ENCODE peak calls at places on chromosomes 11 and 22, in five cellular contexts. E, S, B, Z and I are unnamed samples.

GRCh38 chr22:22759371-22759770 is 115.0 kb downstream of the GGTLC2 start:
- DNase-seq in E (no peak), S (no peak), B (no peak), Z (no peak), I (no peak)

GRCh38 chr11:12963789-12964536 is 45.2 kb upstream of the RASSF10 start:
- DNase-seq in E (peak; percentile 86), S (peak; percentile 67), B (peak; percentile 56), Z (peak; percentile 48), I (peak; percentile 66)

GRCh38 chr11:61800331-61801281 is 7.9 kb downstream of the FEN1 start:
- DNase-seq in E (no peak), S (no peak), B (no peak), Z (peak; percentile 68), I (no peak)

GRCh38 chr11:74650498-74650897 is 58.1 kb downstream of the POLD3 start:
- DNase-seq in E (no peak), S (peak; percentile 18), B (peak; percentile 96), Z (peak; percentile 100), I (no peak)

GRCh38 chr22:22773979-22774738 is 113.5 kb upstream of the IGLL5 start:
- DNase-seq in E (no peak), S (no peak), B (no peak), Z (no peak), I (no peak)

GRCh38 chr11:17413414-17414316 is 25.2 kb upstream of the KCNJ11 start:
- DNase-seq in E (no peak), S (no peak), B (no peak), Z (no peak), I (no peak)

GRCh38 chr11:62217191-62217748 is 8.8 kb downstream of the SCGB2A1 start:
- DNase-seq in E (no peak), S (peak; percentile 49), B (peak; percentile 23), Z (no peak), I (no peak)

GRCh38 chr11:17639091-17639490 is 80.3 kb upstream of the MYOD1 start:
- DNase-seq in E (no peak), S (no peak), B (no peak), Z (no peak), I (no peak)

GRCh38 chr22:42522546-42522945 is 3.0 kb upstream of the RRP7A start:
- DNase-seq in E (no peak), S (no peak), B (no peak), Z (no peak), I (no peak)

GRCh38 chr11:130164221-130164570 is 4.6 kb downstream of the ST14 start:
- DNase-seq in E (no peak), S (no peak), B (no peak), Z (no peak), I (no peak)

GRCh38 chr22:20957691-20958440 is 9.2 kb upstream of the AIFM3 start:
- DNase-seq in E (peak; percentile 46), S (no peak), B (peak; percentile 31), Z (no peak), I (no peak)

GRCh38 chr22:23786752-23787599 is at the start of gene SMARCB1:
- DNase-seq in E (peak; percentile 91), S (peak; percentile 91), B (peak; percentile 89), Z (peak; percentile 91), I (peak; percentile 85)

GRCh38 chr11:126502159-126502558 is 146.7 kb downstream of the ST3GAL4 start:
- DNase-seq in E (no peak), S (no peak), B (no peak), Z (no peak), I (no peak)

GRCh38 chr22:49892226-49892899 is 25.9 kb downstream of the ALG12 start:
- DNase-seq in E (no peak), S (no peak), B (no peak), Z (no peak), I (no peak)

GRCh38 chr11:22431074-22431473 is 92.9 kb downstream of the SLC17A6 start:
- DNase-seq in E (no peak), S (no peak), B (no peak), Z (no peak), I (no peak)

GRCh38 chr22:37133304-37134018 is 16.3 kb downstream of the IL2RB start:
- DNase-seq in E (no peak), S (no peak), B (no peak), Z (no peak), I (no peak)

GRCh38 chr11:128207861-128208321 is 379.5 kb downstream of the ETS1 start:
- DNase-seq in E (no peak), S (peak; percentile 100), B (peak; percentile 99), Z (peak; percentile 91), I (peak; percentile 65)

GRCh38 chr11:64566042-64566914 is 24.7 kb upstream of the SLC22A12 start:
- DNase-seq in E (peak; percentile 59), S (peak; percentile 84), B (peak; percentile 89), Z (peak; percentile 65), I (peak; percentile 72)

GRCh38 chr11:64564419-64564818 is 26.6 kb upstream of the SLC22A12 start:
- DNase-seq in E (no peak), S (no peak), B (no peak), Z (no peak), I (no peak)

GRCh38 chr11:64563966-64564365 is 27.1 kb upstream of the SLC22A12 start:
- DNase-seq in E (no peak), S (no peak), B (no peak), Z (no peak), I (no peak)

GRCh38 chr11:64566915-64567882 is 23.8 kb upstream of the SLC22A12 start:
- DNase-seq in E (no peak), S (no peak), B (no peak), Z (no peak), I (no peak)

GRCh38 chr11:64564947-64565889 is 25.8 kb upstream of the SLC22A12 start:
- DNase-seq in E (no peak), S (no peak), B (no peak), Z (no peak), I (no peak)
- TF ChIP-seq CTCF in E (no peak), S (no peak), B (no peak), Z (no peak), I (no peak)

GRCh38 chr11:100706179-100706578 is 19.1 kb downstream of the ARHGAP42 start:
- DNase-seq in E (no peak), S (no peak), B (no peak), Z (peak; percentile 11), I (no peak)

GRCh38 chr11:100709233-100709999 is 22.3 kb downstream of the ARHGAP42 start:
- DNase-seq in E (no peak), S (peak; percentile 17), B (peak; percentile 31), Z (peak; percentile 56), I (peak; percentile 64)

GRCh38 chr11:100704176-100704575 is 17.1 kb downstream of the ARHGAP42 start:
- DNase-seq in E (no peak), S (no peak), B (no peak), Z (no peak), I (no peak)

GRCh38 chr11:100705447-100705846 is 18.4 kb downstream of the ARHGAP42 start:
- DNase-seq in E (no peak), S (no peak), B (no peak), Z (no peak), I (no peak)
- TF ChIP-seq CTCF in E (no peak), S (no peak), B (no peak), Z (no peak), I (no peak)

GRCh38 chr11:11618973-11619435 is 2.8 kb downstream of the GALNT18 start:
- DNase-seq in E (no peak), S (no peak), B (no peak), Z (no peak), I (no peak)
- TF ChIP-seq CTCF in E (no peak), S (no peak), B (no peak), Z (no peak), I (peak; percentile 14)

GRCh38 chr11:102666331-102666957 is 39.1 kb downstream of the MMP27 start:
- DNase-seq in E (no peak), S (peak; percentile 65), B (peak; percentile 52), Z (peak; percentile 60), I (peak; percentile 44)

GRCh38 chr11:102669664-102670063 is 35.9 kb downstream of the MMP27 start:
- DNase-seq in E (no peak), S (no peak), B (peak; percentile 6), Z (peak; percentile 42), I (no peak)

GRCh38 chr11:102661040-102661439 is 35.9 kb upstream of the MMP20 start:
- DNase-seq in E (no peak), S (no peak), B (no peak), Z (no peak), I (no peak)

GRCh38 chr11:102662607-102663006 is 37.5 kb upstream of the MMP20 start:
- DNase-seq in E (no peak), S (no peak), B (no peak), Z (no peak), I (no peak)

DNA sequence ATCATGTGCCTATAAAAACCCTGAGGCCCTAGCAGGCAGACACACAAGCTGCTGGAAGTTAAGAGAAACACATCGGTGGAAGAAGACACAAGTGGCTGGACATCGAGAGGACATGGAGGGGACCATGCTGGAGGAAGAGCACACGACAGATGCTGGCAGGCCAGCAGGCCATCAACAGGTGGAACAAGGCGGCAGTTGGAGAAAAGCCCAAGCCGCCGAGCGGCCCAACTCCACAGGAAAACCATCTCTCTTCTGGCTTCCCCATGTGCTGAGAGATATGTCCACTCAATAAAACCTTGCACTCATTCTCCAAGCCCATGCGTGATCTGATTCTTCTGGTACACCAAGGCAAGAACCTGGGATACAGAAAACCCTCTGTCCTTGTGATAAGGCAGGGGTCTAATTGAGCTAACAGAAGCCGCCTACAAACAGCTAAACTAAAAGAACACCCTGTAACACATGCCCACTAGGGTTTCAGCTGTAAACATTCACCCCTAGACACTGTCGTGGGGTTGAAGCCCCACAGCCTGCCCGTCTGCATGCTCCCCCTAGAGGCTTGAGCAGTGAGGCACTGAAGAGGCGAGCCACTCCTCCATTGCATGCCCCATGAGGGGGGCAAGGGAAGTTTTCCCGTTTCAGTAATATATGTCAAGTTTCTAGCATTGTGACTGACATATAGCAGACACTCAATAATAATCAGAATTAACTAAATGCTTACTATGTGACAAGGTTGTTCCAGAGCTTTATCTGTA is 39.0 kb upstream of the MMP20 start:
- DNase-seq in E (no peak), S (peak; percentile 8), B (no peak), Z (no peak), I (no peak)
- TF ChIP-seq CTCF in E (no peak), S (peak; percentile 53), B (peak; percentile 43), Z (peak; percentile 35), I (peak; percentile 69)

DNA sequence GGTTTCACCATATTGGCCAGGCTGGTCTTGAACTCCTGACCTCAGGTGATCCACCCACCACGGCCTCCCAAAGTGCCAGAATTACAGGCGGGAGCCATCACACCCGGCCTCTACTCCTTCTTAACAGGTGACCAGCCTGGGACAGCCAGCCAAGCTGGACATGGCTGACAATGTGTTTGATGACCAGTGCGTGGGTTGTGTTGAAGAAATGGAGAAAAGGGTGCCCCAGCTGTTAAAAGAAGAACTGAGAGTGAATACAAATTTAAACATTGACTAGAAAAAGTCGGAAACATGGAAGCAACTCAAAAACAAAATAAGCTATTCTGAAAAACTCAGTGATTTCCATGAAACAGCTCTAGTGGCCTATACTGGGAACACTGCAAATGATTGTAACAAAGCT is 86.5 kb upstream of the CLPB start:
- DNase-seq in E (no peak), S (no peak), B (no peak), Z (no peak), I (no peak)
- TF ChIP-seq CTCF in E (no peak), S (no peak), B (no peak), Z (no peak), I (no peak)